ENCODE peak calls at places on chromosomes 3 and 15, in eight cellular contexts. One of them, this sample, is unnamed.

GRCh38 chr3:81443457-81443782 is 318.0 kb downstream of the GBE1 start:
- DNase-seq in T-helper 17 cell: no peak
- DNase-seq in NCI-H748 treated with DMSO at 0.1 percent for 48 hours: no peak
- DNase-seq in T1000: no peak
- DNase-seq in Ammon's horn: no peak
- DNase-seq in caudate nucleus: no peak
- DNase-seq in germinal center: no peak
- DNase-seq in upper lobe of left lung: no peak
- DNase-seq in this sample: no peak

GRCh38 chr3:158491968-158492367 is 79.0 kb upstream of the MLF1 start:
- DNase-seq in T-helper 17 cell: no peak
- DNase-seq in NCI-H748 treated with DMSO at 0.1 percent for 48 hours: no peak
- DNase-seq in T1000: no peak
- DNase-seq in Ammon's horn: no peak
- DNase-seq in caudate nucleus: peak
- DNase-seq in germinal center: no peak
- DNase-seq in upper lobe of left lung: no peak
- DNase-seq in this sample: no peak

GRCh38 chr15:70127288-70127746 is 29.6 kb upstream of the TLE3 start:
- DNase-seq in T-helper 17 cell: no peak
- DNase-seq in NCI-H748 treated with DMSO at 0.1 percent for 48 hours: no peak
- DNase-seq in T1000: peak
- DNase-seq in Ammon's horn: peak
- DNase-seq in caudate nucleus: peak
- DNase-seq in germinal center: no peak
- DNase-seq in upper lobe of left lung: no peak
- DNase-seq in this sample: peak

GRCh38 chr15:59137566-59137965 is 32.6 kb downstream of the CCNB2 start:
- DNase-seq in T-helper 17 cell: no peak
- DNase-seq in NCI-H748 treated with DMSO at 0.1 percent for 48 hours: no peak
- DNase-seq in T1000: no peak
- DNase-seq in Ammon's horn: no peak
- DNase-seq in caudate nucleus: no peak
- DNase-seq in germinal center: no peak
- DNase-seq in upper lobe of left lung: no peak
- DNase-seq in this sample: no peak

GRCh38 chr15:93035092-93035915 is 53.7 kb downstream of the RGMA start:
- DNase-seq in T-helper 17 cell: no peak
- DNase-seq in NCI-H748 treated with DMSO at 0.1 percent for 48 hours: no peak
- DNase-seq in T1000: no peak
- DNase-seq in Ammon's horn: no peak
- DNase-seq in caudate nucleus: no peak
- DNase-seq in germinal center: no peak
- DNase-seq in upper lobe of left lung: no peak
- DNase-seq in this sample: no peak

GRCh38 chr3:165643433-165643824 is 193.8 kb downstream of the BCHE start:
- DNase-seq in T-helper 17 cell: no peak
- DNase-seq in NCI-H748 treated with DMSO at 0.1 percent for 48 hours: no peak
- DNase-seq in T1000: no peak
- DNase-seq in Ammon's horn: no peak
- DNase-seq in caudate nucleus: no peak
- DNase-seq in germinal center: no peak
- DNase-seq in upper lobe of left lung: no peak
- DNase-seq in this sample: no peak

GRCh38 chr3:59268170-59268569 is 218.3 kb upstream of the CFAP20DC start:
- DNase-seq in T-helper 17 cell: no peak
- DNase-seq in NCI-H748 treated with DMSO at 0.1 percent for 48 hours: no peak
- DNase-seq in T1000: no peak
- DNase-seq in Ammon's horn: no peak
- DNase-seq in caudate nucleus: no peak
- DNase-seq in germinal center: no peak
- DNase-seq in upper lobe of left lung: no peak
- DNase-seq in this sample: no peak

GRCh38 chr15:80090041-80090440 is 30.6 kb downstream of the ZFAND6 start:
- DNase-seq in T-helper 17 cell: no peak
- DNase-seq in NCI-H748 treated with DMSO at 0.1 percent for 48 hours: no peak
- DNase-seq in T1000: no peak
- DNase-seq in Ammon's horn: no peak
- DNase-seq in caudate nucleus: no peak
- DNase-seq in germinal center: no peak
- DNase-seq in upper lobe of left lung: no peak
- DNase-seq in this sample: no peak

GRCh38 chr3:25292604-25293003 is 135.5 kb upstream of the RARB start:
- DNase-seq in T-helper 17 cell: no peak
- DNase-seq in NCI-H748 treated with DMSO at 0.1 percent for 48 hours: no peak
- DNase-seq in T1000: no peak
- DNase-seq in Ammon's horn: no peak
- DNase-seq in caudate nucleus: no peak
- DNase-seq in germinal center: no peak
- DNase-seq in upper lobe of left lung: no peak
- DNase-seq in this sample: no peak

GRCh38 chr3:187002915-187003314 is 72.6 kb downstream of the ST6GAL1 start:
- DNase-seq in T-helper 17 cell: no peak
- DNase-seq in NCI-H748 treated with DMSO at 0.1 percent for 48 hours: no peak
- DNase-seq in T1000: no peak
- DNase-seq in Ammon's horn: no peak
- DNase-seq in caudate nucleus: no peak
- DNase-seq in germinal center: no peak
- DNase-seq in upper lobe of left lung: no peak
- DNase-seq in this sample: no peak

GRCh38 chr15:100340721-100341661 is 784 bp downstream of the ADAMTS17 start:
- DNase-seq in T-helper 17 cell: peak
- DNase-seq in NCI-H748 treated with DMSO at 0.1 percent for 48 hours: no peak
- DNase-seq in T1000: no peak
- DNase-seq in Ammon's horn: no peak
- DNase-seq in caudate nucleus: no peak
- DNase-seq in germinal center: peak
- DNase-seq in upper lobe of left lung: no peak
- DNase-seq in this sample: no peak

GRCh38 chr15:90869601-90870353 is 1.4 kb downstream of the FURIN start:
- DNase-seq in T-helper 17 cell: no peak
- DNase-seq in NCI-H748 treated with DMSO at 0.1 percent for 48 hours: no peak
- DNase-seq in T1000: peak
- DNase-seq in Ammon's horn: peak
- DNase-seq in caudate nucleus: no peak
- DNase-seq in germinal center: no peak
- DNase-seq in upper lobe of left lung: peak
- DNase-seq in this sample: no peak

GRCh38 chr15:69311319-69311721 is 12.6 kb downstream of the PAQR5 start:
- DNase-seq in T-helper 17 cell: no peak
- DNase-seq in NCI-H748 treated with DMSO at 0.1 percent for 48 hours: no peak
- DNase-seq in T1000: no peak
- DNase-seq in Ammon's horn: no peak
- DNase-seq in caudate nucleus: no peak
- DNase-seq in germinal center: no peak
- DNase-seq in upper lobe of left lung: no peak
- DNase-seq in this sample: no peak

GRCh38 chr3:122947086-122947611 is 80.4 kb downstream of the SEMA5B start:
- DNase-seq in T-helper 17 cell: no peak
- DNase-seq in NCI-H748 treated with DMSO at 0.1 percent for 48 hours: no peak
- DNase-seq in T1000: no peak
- DNase-seq in Ammon's horn: no peak
- DNase-seq in caudate nucleus: no peak
- DNase-seq in germinal center: no peak
- DNase-seq in upper lobe of left lung: no peak
- DNase-seq in this sample: no peak

GRCh38 chr3:135539351-135539750 is 426.2 kb upstream of the PPP2R3A start:
- DNase-seq in T-helper 17 cell: no peak
- DNase-seq in NCI-H748 treated with DMSO at 0.1 percent for 48 hours: no peak
- DNase-seq in T1000: no peak
- DNase-seq in Ammon's horn: no peak
- DNase-seq in caudate nucleus: no peak
- DNase-seq in germinal center: no peak
- DNase-seq in upper lobe of left lung: no peak
- DNase-seq in this sample: no peak

GRCh38 chr3:52197842-52198625 is at the start of gene ALAS1:
- DNase-seq in T-helper 17 cell: peak
- DNase-seq in NCI-H748 treated with DMSO at 0.1 percent for 48 hours: peak
- DNase-seq in T1000: peak
- DNase-seq in Ammon's horn: peak
- DNase-seq in caudate nucleus: peak
- DNase-seq in germinal center: peak
- DNase-seq in upper lobe of left lung: peak
- DNase-seq in this sample: peak

GRCh38 chr3:94249491-94250079 is 186.7 kb downstream of the NSUN3 start:
- DNase-seq in T-helper 17 cell: peak
- DNase-seq in NCI-H748 treated with DMSO at 0.1 percent for 48 hours: peak
- DNase-seq in T1000: peak
- DNase-seq in Ammon's horn: peak
- DNase-seq in caudate nucleus: peak
- DNase-seq in germinal center: peak
- DNase-seq in upper lobe of left lung: peak
- DNase-seq in this sample: peak

GRCh38 chr15:77019476-77020331 is 24.8 kb downstream of the PSTPIP1 start:
- DNase-seq in T-helper 17 cell: no peak
- DNase-seq in NCI-H748 treated with DMSO at 0.1 percent for 48 hours: no peak
- DNase-seq in T1000: no peak
- DNase-seq in Ammon's horn: no peak
- DNase-seq in caudate nucleus: no peak
- DNase-seq in germinal center: no peak
- DNase-seq in upper lobe of left lung: no peak
- DNase-seq in this sample: no peak

GRCh38 chr3:121481116-121481895 is 64.5 kb downstream of the POLQ start:
- DNase-seq in T-helper 17 cell: no peak
- DNase-seq in NCI-H748 treated with DMSO at 0.1 percent for 48 hours: no peak
- DNase-seq in T1000: no peak
- DNase-seq in Ammon's horn: no peak
- DNase-seq in caudate nucleus: no peak
- DNase-seq in germinal center: no peak
- DNase-seq in upper lobe of left lung: no peak
- DNase-seq in this sample: no peak

This sample was measured in stomach.